ENCODE peak calls at places on chromosomes 12 and 14, in seven cellular contexts. One of them, this sample, is unnamed.

GRCh38 chr14:103628221-103628683 is 759 bp upstream of the KLC1 start:
- DNase-seq in HFFc6: peak; percentile 72
- DNase-seq in astrocyte of the hippocampus: peak; percentile 91
- DNase-seq in HEK293T: peak; percentile 46
- DNase-seq in stomach: peak; percentile 85
- DNase-seq in NCI-H1694 treated with DMSO at 0.1 percent for 48 hours: no peak
- DNase-seq in RWPE1: peak; percentile 84
- DNase-seq in this sample: peak; percentile 88

GRCh38 chr14:58960945-58961731 is 227.3 kb upstream of the DAAM1 start:
- DNase-seq in stomach: no peak
- DNase-seq in RWPE1: no peak
- DNase-seq in astrocyte of the hippocampus: no peak
- DNase-seq in HEK293T: no peak
- DNase-seq in HFFc6: no peak
- DNase-seq in NCI-H1694 treated with DMSO at 0.1 percent for 48 hours: no peak
- DNase-seq in this sample: no peak

GRCh38 chr14:101291390-101291789 is 269.9 kb upstream of the DIO3 start:
- DNase-seq in HFFc6: no peak
- DNase-seq in stomach: no peak
- DNase-seq in HEK293T: no peak
- DNase-seq in RWPE1: no peak
- DNase-seq in astrocyte of the hippocampus: no peak
- DNase-seq in NCI-H1694 treated with DMSO at 0.1 percent for 48 hours: no peak
- DNase-seq in this sample: no peak

GRCh38 chr12:63298386-63298930 is 147.5 kb upstream of the AVPR1A start:
- DNase-seq in HFFc6: no peak
- DNase-seq in RWPE1: no peak
- DNase-seq in NCI-H1694 treated with DMSO at 0.1 percent for 48 hours: no peak
- DNase-seq in HEK293T: no peak
- DNase-seq in stomach: no peak
- DNase-seq in astrocyte of the hippocampus: no peak
- DNase-seq in this sample: no peak

GRCh38 chr12:14769462-14769836 is 33.8 kb downstream of the WBP11 start:
- DNase-seq in astrocyte of the hippocampus: peak; percentile 55
- DNase-seq in RWPE1: no peak
- DNase-seq in HEK293T: peak; percentile 30
- DNase-seq in stomach: peak; percentile 43
- DNase-seq in NCI-H1694 treated with DMSO at 0.1 percent for 48 hours: no peak
- DNase-seq in HFFc6: no peak
- DNase-seq in this sample: peak; percentile 42

GRCh38 chr12:24944598-24944975 is 4.3 kb downstream of the BCAT1 start:
- DNase-seq in astrocyte of the hippocampus: no peak
- DNase-seq in HFFc6: no peak
- DNase-seq in stomach: no peak
- DNase-seq in HEK293T: no peak
- DNase-seq in RWPE1: no peak
- DNase-seq in NCI-H1694 treated with DMSO at 0.1 percent for 48 hours: no peak
- DNase-seq in this sample: no peak

GRCh38 chr12:65333649-65334048 is 55.2 kb downstream of the MSRB3 start:
- DNase-seq in RWPE1: no peak
- DNase-seq in NCI-H1694 treated with DMSO at 0.1 percent for 48 hours: no peak
- DNase-seq in HFFc6: no peak
- DNase-seq in stomach: no peak
- DNase-seq in HEK293T: no peak
- DNase-seq in astrocyte of the hippocampus: no peak
- DNase-seq in this sample: no peak

GRCh38 chr12:9687228-9687627 is 17.7 kb downstream of the CLEC2D start:
- DNase-seq in astrocyte of the hippocampus: peak; percentile 17
- DNase-seq in stomach: no peak
- DNase-seq in RWPE1: no peak
- DNase-seq in HFFc6: peak; percentile 48
- DNase-seq in NCI-H1694 treated with DMSO at 0.1 percent for 48 hours: no peak
- DNase-seq in HEK293T: no peak
- DNase-seq in this sample: no peak

GRCh38 chr12:98228619-98229538 is 286.5 kb upstream of the TMPO start:
- DNase-seq in HFFc6: no peak
- DNase-seq in stomach: no peak
- DNase-seq in RWPE1: no peak
- DNase-seq in astrocyte of the hippocampus: peak; percentile 9
- DNase-seq in NCI-H1694 treated with DMSO at 0.1 percent for 48 hours: no peak
- DNase-seq in HEK293T: no peak
- DNase-seq in this sample: no peak

GRCh38 chr14:38788060-38788459 is 315.0 kb downstream of the SEC23A start:
- DNase-seq in NCI-H1694 treated with DMSO at 0.1 percent for 48 hours: no peak
- DNase-seq in stomach: no peak
- DNase-seq in HFFc6: no peak
- DNase-seq in RWPE1: no peak
- DNase-seq in HEK293T: no peak
- DNase-seq in astrocyte of the hippocampus: no peak
- DNase-seq in this sample: no peak